ENCODE peak calls at places on chromosomes 4 and X, in ten cellular contexts. One of them, this sample, is unnamed.

GRCh38 chr4:172785623-172786022 is 383.0 kb upstream of the GALNT7 start:
- DNase-seq in kidney epithelial cell: no peak
- DNase-seq in fibroblast of pulmonary artery: no peak
- DNase-seq in GM12878: no peak
- DNase-seq in uterus: no peak
- DNase-seq in left lung: no peak
- DNase-seq in cardiac muscle cell: no peak
- DNase-seq in tibial artery: no peak
- DNase-seq in fibroblast of mammary gland: no peak
- DNase-seq in HCT116: no peak
- DNase-seq in this sample: no peak

GRCh38 chr4:12538162-12538561 is 946.0 kb downstream of the RAB28 start:
- DNase-seq in kidney epithelial cell: no peak
- DNase-seq in fibroblast of pulmonary artery: no peak
- DNase-seq in GM12878: no peak
- DNase-seq in uterus: no peak
- DNase-seq in left lung: peak; percentile 34
- DNase-seq in cardiac muscle cell: no peak
- DNase-seq in tibial artery: no peak
- DNase-seq in fibroblast of mammary gland: no peak
- DNase-seq in HCT116: no peak
- DNase-seq in this sample: no peak

GRCh38 chr4:176840166-176840565 is 47.4 kb upstream of the VEGFC start:
- DNase-seq in kidney epithelial cell: peak; percentile 10
- DNase-seq in fibroblast of pulmonary artery: peak; percentile 43
- DNase-seq in GM12878: no peak
- DNase-seq in uterus: no peak
- DNase-seq in left lung: no peak
- DNase-seq in cardiac muscle cell: no peak
- DNase-seq in tibial artery: no peak
- DNase-seq in fibroblast of mammary gland: no peak
- DNase-seq in HCT116: no peak
- DNase-seq in this sample: no peak

GRCh38 chrX:153981771-153982533 is 9.4 kb downstream of the TMEM187 start:
- DNase-seq in kidney epithelial cell: no peak
- DNase-seq in fibroblast of pulmonary artery: no peak
- DNase-seq in GM12878: no peak
- DNase-seq in uterus: peak; percentile 70
- DNase-seq in left lung: peak; percentile 86
- DNase-seq in cardiac muscle cell: no peak
- DNase-seq in tibial artery: no peak
- DNase-seq in fibroblast of mammary gland: peak; percentile 40
- DNase-seq in HCT116: no peak
- DNase-seq in this sample: no peak

GRCh38 chr4:1237981-1238675 is 10.8 kb downstream of the CTBP1 start:
- DNase-seq in kidney epithelial cell: no peak
- DNase-seq in fibroblast of pulmonary artery: no peak
- DNase-seq in GM12878: no peak
- DNase-seq in uterus: peak; percentile 11
- DNase-seq in left lung: peak; percentile 78
- DNase-seq in cardiac muscle cell: no peak
- DNase-seq in tibial artery: peak; percentile 66
- DNase-seq in fibroblast of mammary gland: no peak
- DNase-seq in HCT116: no peak
- DNase-seq in this sample: no peak

GRCh38 chrX:48940404-48940955 is 16.9 kb downstream of the OTUD5 start:
- DNase-seq in kidney epithelial cell: no peak
- DNase-seq in fibroblast of pulmonary artery: no peak
- DNase-seq in GM12878: no peak
- DNase-seq in uterus: no peak
- DNase-seq in left lung: no peak
- DNase-seq in cardiac muscle cell: no peak
- DNase-seq in tibial artery: no peak
- DNase-seq in fibroblast of mammary gland: no peak
- DNase-seq in HCT116: no peak
- DNase-seq in this sample: no peak

GRCh38 chr4:103934178-103934789 is 214.5 kb upstream of the TACR3 start:
- DNase-seq in kidney epithelial cell: no peak
- DNase-seq in fibroblast of pulmonary artery: peak; percentile 61
- DNase-seq in GM12878: no peak
- DNase-seq in uterus: no peak
- DNase-seq in left lung: no peak
- DNase-seq in cardiac muscle cell: peak; percentile 75
- DNase-seq in tibial artery: no peak
- DNase-seq in fibroblast of mammary gland: peak; percentile 67
- DNase-seq in HCT116: peak; percentile 58
- DNase-seq in this sample: peak; percentile 18

GRCh38 chr4:82450966-82451755 is 20.8 kb downstream of the ENOPH1 start:
- DNase-seq in kidney epithelial cell: no peak
- DNase-seq in fibroblast of pulmonary artery: no peak
- DNase-seq in GM12878: no peak
- DNase-seq in uterus: no peak
- DNase-seq in left lung: no peak
- DNase-seq in cardiac muscle cell: no peak
- DNase-seq in tibial artery: no peak
- DNase-seq in fibroblast of mammary gland: no peak
- DNase-seq in HCT116: no peak
- DNase-seq in this sample: no peak

GRCh38 chr4:114226968-114227760 is 247.7 kb upstream of the ARSJ start:
- DNase-seq in kidney epithelial cell: no peak
- DNase-seq in fibroblast of pulmonary artery: peak; percentile 18
- DNase-seq in GM12878: no peak
- DNase-seq in uterus: no peak
- DNase-seq in left lung: no peak
- DNase-seq in cardiac muscle cell: no peak
- DNase-seq in tibial artery: no peak
- DNase-seq in fibroblast of mammary gland: peak; percentile 14
- DNase-seq in HCT116: no peak
- DNase-seq in this sample: no peak

GRCh38 chrX:137424679-137425078 is 141.2 kb upstream of the ZIC3 start:
- DNase-seq in kidney epithelial cell: no peak
- DNase-seq in fibroblast of pulmonary artery: no peak
- DNase-seq in GM12878: no peak
- DNase-seq in uterus: no peak
- DNase-seq in left lung: no peak
- DNase-seq in cardiac muscle cell: no peak
- DNase-seq in tibial artery: no peak
- DNase-seq in fibroblast of mammary gland: no peak
- DNase-seq in HCT116: no peak
- DNase-seq in this sample: peak; percentile 9

GRCh38 chrX:64394874-64395567 is at the start of gene MTMR8:
- DNase-seq in kidney epithelial cell: peak; percentile 12
- DNase-seq in fibroblast of pulmonary artery: peak; percentile 4
- DNase-seq in GM12878: peak; percentile 23
- DNase-seq in uterus: peak; percentile 60
- DNase-seq in left lung: peak; percentile 80
- DNase-seq in cardiac muscle cell: peak; percentile 83
- DNase-seq in tibial artery: peak; percentile 85
- DNase-seq in fibroblast of mammary gland: peak; percentile 38
- DNase-seq in HCT116: peak; percentile 41
- DNase-seq in this sample: peak; percentile 67

GRCh38 chrX:16172391-16172790 is 5.1 kb downstream of the MAGEB17 start:
- DNase-seq in kidney epithelial cell: no peak
- DNase-seq in fibroblast of pulmonary artery: no peak
- DNase-seq in GM12878: no peak
- DNase-seq in uterus: no peak
- DNase-seq in left lung: no peak
- DNase-seq in cardiac muscle cell: no peak
- DNase-seq in tibial artery: no peak
- DNase-seq in fibroblast of mammary gland: no peak
- DNase-seq in HCT116: no peak
- DNase-seq in this sample: no peak

GRCh38 chr4:158169931-158170690 is 2.7 kb downstream of the GASK1B start:
- DNase-seq in kidney epithelial cell: no peak
- DNase-seq in fibroblast of pulmonary artery: peak; percentile 57
- DNase-seq in GM12878: no peak
- DNase-seq in uterus: no peak
- DNase-seq in left lung: no peak
- DNase-seq in cardiac muscle cell: no peak
- DNase-seq in tibial artery: no peak
- DNase-seq in fibroblast of mammary gland: peak; percentile 53
- DNase-seq in HCT116: no peak
- DNase-seq in this sample: no peak

DNA sequence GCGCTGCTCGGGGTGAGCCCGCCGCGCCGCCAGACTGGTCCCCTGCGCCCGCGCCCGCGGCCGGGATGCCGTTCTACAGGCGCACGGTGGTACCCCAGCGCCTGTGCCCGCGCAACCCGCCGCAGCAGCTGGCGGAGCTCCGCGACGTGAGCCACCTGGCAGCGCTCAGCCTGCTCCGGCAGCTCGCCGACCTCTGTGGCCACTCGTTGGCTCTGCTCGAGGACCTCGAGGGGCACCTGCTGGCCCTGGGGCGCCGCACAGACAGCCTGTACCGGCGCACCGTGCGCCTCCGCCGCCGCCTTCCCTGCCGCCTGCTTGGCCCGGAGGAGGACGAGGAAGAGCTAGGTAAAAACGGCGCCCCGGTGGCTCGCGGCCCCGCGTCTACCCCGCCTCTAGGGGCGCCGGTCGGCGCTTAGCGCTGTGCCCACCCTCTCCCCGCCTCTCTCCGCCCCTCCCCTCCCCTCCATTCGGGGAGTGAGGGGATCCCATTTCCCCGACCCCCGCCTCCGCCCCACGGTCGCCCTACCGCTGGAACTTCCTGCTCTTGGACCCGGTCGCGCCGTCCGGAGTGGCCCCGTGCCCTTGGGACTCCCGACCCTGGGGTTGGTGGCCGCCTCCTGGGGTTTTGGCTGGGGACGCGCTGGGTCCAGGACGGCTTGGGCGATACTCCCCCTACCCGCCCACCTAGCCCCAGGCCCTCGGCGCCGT is 532 bp downstream of the NHSL2 start:
- DNase-seq in kidney epithelial cell: no peak
- DNase-seq in fibroblast of pulmonary artery: no peak
- DNase-seq in GM12878: no peak
- DNase-seq in uterus: peak; percentile 35
- DNase-seq in left lung: peak; percentile 73
- DNase-seq in cardiac muscle cell: peak; percentile 71
- DNase-seq in tibial artery: no peak
- DNase-seq in fibroblast of mammary gland: no peak
- DNase-seq in HCT116: no peak
- DNase-seq in this sample: peak; percentile 63
- TF ChIP-seq CTCF in kidney epithelial cell: peak; percentile 53
- TF ChIP-seq CTCF in fibroblast of pulmonary artery: no peak
- TF ChIP-seq CTCF in GM12878: no peak
- TF ChIP-seq CTCF in uterus: no peak
- TF ChIP-seq CTCF in left lung: no peak
- TF ChIP-seq CTCF in cardiac muscle cell: peak; percentile 16
- TF ChIP-seq CTCF in tibial artery: no peak
- TF ChIP-seq CTCF in fibroblast of mammary gland: no peak
- TF ChIP-seq CTCF in HCT116: no peak
- TF ChIP-seq CTCF in this sample: peak; percentile 51

GRCh38 chrX:131895807-131896206 is 127.3 kb upstream of the STK26 start:
- DNase-seq in kidney epithelial cell: no peak
- DNase-seq in fibroblast of pulmonary artery: no peak
- DNase-seq in GM12878: no peak
- DNase-seq in uterus: no peak
- DNase-seq in left lung: no peak
- DNase-seq in cardiac muscle cell: no peak
- DNase-seq in tibial artery: no peak
- DNase-seq in fibroblast of mammary gland: no peak
- DNase-seq in HCT116: no peak
- DNase-seq in this sample: no peak
- TF ChIP-seq CTCF in kidney epithelial cell: no peak
- TF ChIP-seq CTCF in fibroblast of pulmonary artery: no peak
- TF ChIP-seq CTCF in GM12878: peak; percentile 18
- TF ChIP-seq CTCF in uterus: no peak
- TF ChIP-seq CTCF in left lung: no peak
- TF ChIP-seq CTCF in cardiac muscle cell: no peak
- TF ChIP-seq CTCF in tibial artery: no peak
- TF ChIP-seq CTCF in fibroblast of mammary gland: no peak
- TF ChIP-seq CTCF in HCT116: no peak
- TF ChIP-seq CTCF in this sample: no peak

GRCh38 chr4:63787326-63787725 is 621.9 kb downstream of the TECRL start:
- DNase-seq in kidney epithelial cell: no peak
- DNase-seq in fibroblast of pulmonary artery: no peak
- DNase-seq in GM12878: no peak
- DNase-seq in uterus: no peak
- DNase-seq in left lung: no peak
- DNase-seq in cardiac muscle cell: no peak
- DNase-seq in tibial artery: no peak
- DNase-seq in fibroblast of mammary gland: no peak
- DNase-seq in HCT116: no peak
- DNase-seq in this sample: no peak

GRCh38 chr4:63788271-63788670 is 621.0 kb downstream of the TECRL start:
- DNase-seq in kidney epithelial cell: no peak
- DNase-seq in fibroblast of pulmonary artery: peak; percentile 6
- DNase-seq in GM12878: no peak
- DNase-seq in uterus: no peak
- DNase-seq in left lung: no peak
- DNase-seq in cardiac muscle cell: no peak
- DNase-seq in tibial artery: no peak
- DNase-seq in fibroblast of mammary gland: no peak
- DNase-seq in HCT116: no peak
- DNase-seq in this sample: no peak

GRCh38 chr4:63795301-63795700 is 613.9 kb downstream of the TECRL start:
- DNase-seq in kidney epithelial cell: no peak
- DNase-seq in fibroblast of pulmonary artery: no peak
- DNase-seq in GM12878: no peak
- DNase-seq in uterus: no peak
- DNase-seq in left lung: no peak
- DNase-seq in cardiac muscle cell: no peak
- DNase-seq in tibial artery: no peak
- DNase-seq in fibroblast of mammary gland: no peak
- DNase-seq in HCT116: no peak
- DNase-seq in this sample: no peak

GRCh38 chr4:63786181-63786580 is 623.1 kb downstream of the TECRL start:
- DNase-seq in kidney epithelial cell: no peak
- DNase-seq in fibroblast of pulmonary artery: no peak
- DNase-seq in GM12878: no peak
- DNase-seq in uterus: no peak
- DNase-seq in left lung: no peak
- DNase-seq in cardiac muscle cell: no peak
- DNase-seq in tibial artery: no peak
- DNase-seq in fibroblast of mammary gland: no peak
- DNase-seq in HCT116: no peak
- DNase-seq in this sample: no peak

GRCh38 chr4:63790377-63790776 is 618.9 kb downstream of the TECRL start:
- DNase-seq in kidney epithelial cell: no peak
- DNase-seq in fibroblast of pulmonary artery: no peak
- DNase-seq in GM12878: no peak
- DNase-seq in uterus: no peak
- DNase-seq in left lung: no peak
- DNase-seq in cardiac muscle cell: no peak
- DNase-seq in tibial artery: no peak
- DNase-seq in fibroblast of mammary gland: no peak
- DNase-seq in HCT116: no peak
- DNase-seq in this sample: no peak
- TF ChIP-seq CTCF in kidney epithelial cell: no peak
- TF ChIP-seq CTCF in fibroblast of pulmonary artery: no peak
- TF ChIP-seq CTCF in GM12878: no peak
- TF ChIP-seq CTCF in uterus: no peak
- TF ChIP-seq CTCF in left lung: no peak
- TF ChIP-seq CTCF in cardiac muscle cell: no peak
- TF ChIP-seq CTCF in tibial artery: no peak
- TF ChIP-seq CTCF in fibroblast of mammary gland: no peak
- TF ChIP-seq CTCF in HCT116: no peak
- TF ChIP-seq CTCF in this sample: no peak

DNA sequence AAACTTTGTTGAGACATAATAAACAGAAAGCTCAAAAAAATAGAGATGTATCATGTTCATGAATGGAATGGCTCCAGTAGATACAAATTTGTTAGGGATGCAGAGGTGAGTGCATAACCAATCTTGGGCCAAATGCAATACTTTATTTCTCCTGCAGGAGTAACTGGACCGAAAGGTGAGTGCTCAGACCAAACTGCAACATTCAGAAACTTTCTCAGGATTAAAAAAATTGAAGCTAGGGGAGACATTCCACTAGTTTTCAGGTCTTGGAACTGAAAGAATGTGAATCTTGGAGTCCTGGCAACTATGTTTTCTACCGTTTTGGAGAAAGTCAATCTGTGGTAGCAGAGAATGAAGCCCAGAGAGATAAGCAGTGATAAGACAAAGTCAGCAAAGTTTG is 21.2 kb upstream of the LCORL start:
- DNase-seq in kidney epithelial cell: no peak
- DNase-seq in fibroblast of pulmonary artery: no peak
- DNase-seq in GM12878: no peak
- DNase-seq in uterus: no peak
- DNase-seq in left lung: no peak
- DNase-seq in cardiac muscle cell: no peak
- DNase-seq in tibial artery: no peak
- DNase-seq in fibroblast of mammary gland: no peak
- DNase-seq in HCT116: peak; percentile 19
- DNase-seq in this sample: no peak
- TF ChIP-seq CTCF in kidney epithelial cell: peak; percentile 9
- TF ChIP-seq CTCF in fibroblast of pulmonary artery: peak; percentile 22
- TF ChIP-seq CTCF in GM12878: no peak
- TF ChIP-seq CTCF in uterus: no peak
- TF ChIP-seq CTCF in left lung: no peak
- TF ChIP-seq CTCF in cardiac muscle cell: peak; percentile 11
- TF ChIP-seq CTCF in tibial artery: no peak
- TF ChIP-seq CTCF in fibroblast of mammary gland: peak; percentile 25
- TF ChIP-seq CTCF in HCT116: no peak
- TF ChIP-seq CTCF in this sample: peak; percentile 65

This sample was measured in endothelial cell.